ENCODE peak calls at places on chromosomes 7 and 10, in six cellular contexts. M, T, R, L, P and D are unnamed samples.

GRCh38 chr7:116588225-116588624 is 63.4 kb downstream of the CAV1 start:
- DNase-seq in T (no peak), R (no peak), P (peak), L (no peak), M (peak), D (no peak)

GRCh38 chr10:122648599-122649428 is 50.8 kb downstream of the C10orf120 start:
- DNase-seq in L (no peak), M (peak), T (peak), R (peak), P (peak), D (no peak)

GRCh38 chr7:130959743-130960207 is 225.8 kb upstream of the KLF14 start:
- DNase-seq in P (peak), R (no peak), T (no peak), L (no peak), M (peak), D (no peak)

GRCh38 chr7:134932707-134933370 is 53.5 kb upstream of the AGBL3 start:
- DNase-seq in R (no peak), T (peak), L (no peak), M (peak), P (peak), D (no peak)

GRCh38 chr10:3881622-3882021 is 96.6 kb upstream of the KLF6 start:
- DNase-seq in R (no peak), L (no peak), T (no peak), P (no peak), M (no peak), D (no peak)

GRCh38 chr7:46414946-46415345 is 493.9 kb upstream of the IGFBP3 start:
- DNase-seq in T (no peak), L (no peak), R (no peak), P (no peak), M (peak), D (no peak)

GRCh38 chr7:157676456-157677255 is 339.9 kb downstream of the DNAJB6 start:
- DNase-seq in L (no peak), T (no peak), P (no peak), R (no peak), M (no peak), D (no peak)

GRCh38 chr7:108376206-108376605 is 80.0 kb downstream of the NRCAM start:
- DNase-seq in R (no peak), T (no peak), M (no peak), P (no peak), L (no peak), D (no peak)

GRCh38 chr7:72476608-72477305 is 64.6 kb upstream of the CALN1 start:
- DNase-seq in L (no peak), T (no peak), M (no peak), R (no peak), P (no peak), D (no peak)

GRCh38 chr10:119786117-119786769 is 60.4 kb downstream of the INPP5F start:
- DNase-seq in L (no peak), R (no peak), P (peak), T (no peak), M (peak), D (no peak)

GRCh38 chr7:38756521-38756920 is 125.3 kb upstream of the AMPH start:
- DNase-seq in M (peak), L (no peak), R (no peak), T (no peak), P (no peak), D (no peak)

GRCh38 chr10:102492983-102493382 is 9.5 kb downstream of the ACTR1A start:
- DNase-seq in M (no peak), L (no peak), P (no peak), R (no peak), T (no peak), D (no peak)

GRCh38 chr7:27160147-27160545 is 3.7 kb upstream of the HOXA7 start:
- DNase-seq in M (no peak), L (peak), T (no peak), R (no peak), P (no peak), D (no peak)

GRCh38 chr7:99557940-99558305 is 519 bp upstream of the ZNF655 start:
- DNase-seq in P (no peak), M (no peak), T (no peak), L (no peak), R (no peak), D (no peak)